ENCODE peak calls at places on chromosomes 11 and 22, in four cellular contexts. K, G, P and M are unnamed samples.

GRCh38 chr22:45304971-45305370 is 4.8 kb upstream of the FAM118A start:
- DNase-seq in K (no peak), G (no peak), P (no peak), M (no peak)

GRCh38 chr22:30420401-30421178 is 5.0 kb upstream of the MTFP1 start:
- DNase-seq in G (no peak), K (no peak), P (peak; percentile 88), M (no peak)

GRCh38 chr11:8294251-8294935 is 30.7 kb upstream of the LMO1 start:
- DNase-seq in P (no peak), G (no peak), K (no peak), M (no peak)

GRCh38 chr22:35708917-35709316 is 8.8 kb upstream of the APOL5 start:
- DNase-seq in K (no peak), P (no peak), G (no peak), M (no peak)

GRCh38 chr11:72007587-72007986 is 8.9 kb downstream of the IL18BP start:
- DNase-seq in P (no peak), K (no peak), G (no peak), M (no peak)

GRCh38 chr22:47011131-47011854 is 248.8 kb downstream of the TBC1D22A start:
- DNase-seq in G (no peak), K (no peak), P (no peak), M (no peak)

GRCh38 chr11:44363116-44363515 is 53.2 kb upstream of the ALX4 start:
- DNase-seq in G (no peak), P (no peak), K (no peak), M (no peak)

GRCh38 chr11:76251576-76251975 is 45.3 kb upstream of the WNT11 start:
- DNase-seq in G (no peak), K (no peak), P (no peak), M (no peak)

GRCh38 chr11:63537293-63538101 is 889 bp downstream of the PLAAT4 start:
- DNase-seq in P (peak; percentile 20), K (no peak), G (peak; percentile 84), M (peak; percentile 81)

GRCh38 chr11:107834995-107835394 is 23.6 kb downstream of the SLC35F2 start:
- DNase-seq in G (no peak), P (no peak), K (no peak), M (no peak)

GRCh38 chr11:59801981-59802638 is 8.5 kb downstream of the MRPL16 start:
- DNase-seq in G (peak; percentile 47), P (peak; percentile 85), K (no peak), M (peak; percentile 48)

GRCh38 chr11:10807629-10808552 is 835 bp downstream of the EIF4G2 start:
- DNase-seq in G (peak; percentile 86), K (no peak), P (peak; percentile 66), M (peak; percentile 78)